ENCODE peak calls at places on chromosome 21, in ten cellular contexts. W, B, O, N, Q, D, L, F, U and E are unnamed samples.

GRCh38 chr21:43848771-43849170 is 16.3 kb upstream of the AGPAT3 start:
- DNase-seq in N (no peak), O (no peak), W (no peak), D (no peak), F (no peak), U (no peak), Q (no peak), B (no peak), L (no peak), E (no peak)

GRCh38 chr21:42537106-42537742 is 23.6 kb downstream of the SLC37A1 start:
- DNase-seq in Q (no peak), O (no peak), L (no peak), F (no peak), U (no peak), W (no peak), N (no peak), B (no peak), D (no peak), E (no peak)

GRCh38 chr21:45320261-45320990 is 32.7 kb upstream of the POFUT2 start:
- DNase-seq in N (no peak), O (no peak), U (no peak), F (no peak), D (peak; percentile 32), W (peak; percentile 61), Q (peak; percentile 43), B (no peak), L (no peak), E (no peak)

GRCh38 chr21:20783611-20784010 is 214.6 kb upstream of the NCAM2 start:
- DNase-seq in F (no peak), U (no peak), O (no peak), D (no peak), B (no peak), Q (no peak), L (no peak), W (no peak), N (no peak), E (no peak)

GRCh38 chr21:44706026-44706705 is 5.2 kb downstream of the TSPEAR start:
- DNase-seq in F (no peak), U (peak; percentile 66), W (no peak), Q (peak; percentile 56), L (no peak), O (no peak), D (no peak), N (no peak), B (no peak), E (peak; percentile 74)

GRCh38 chr21:36718951-36719501 is 20.1 kb downstream of the SIM2 start:
- DNase-seq in N (no peak), F (no peak), U (no peak), D (no peak), W (no peak), L (no peak), Q (no peak), O (no peak), B (peak; percentile 36), E (no peak)

GRCh38 chr21:34801519-34802132 is 132.8 kb downstream of the CLIC6 start:
- DNase-seq in U (no peak), N (peak; percentile 30), F (peak; percentile 32), Q (no peak), L (no peak), W (no peak), B (no peak), D (no peak), O (peak; percentile 33), E (no peak)

GRCh38 chr21:43574741-43575465 is 84.4 kb downstream of the HSF2BP start:
- DNase-seq in Q (no peak), L (no peak), B (no peak), W (no peak), F (no peak), U (no peak), D (no peak), N (no peak), O (no peak), E (no peak)

GRCh38 chr21:41683815-41684214 is 83.0 kb downstream of the RIPK4 start:
- DNase-seq in U (no peak), D (no peak), Q (no peak), W (peak; percentile 63), F (no peak), B (no peak), L (no peak), O (no peak), N (no peak), E (no peak)

GRCh38 chr21:33478858-33479678 is 706 bp downstream of the TMEM50B start:
- DNase-seq in O (no peak), Q (peak; percentile 67), N (peak; percentile 53), W (peak; percentile 65), B (peak; percentile 33), D (peak; percentile 54), U (peak; percentile 69), L (no peak), F (peak; percentile 36), E (peak; percentile 87)

GRCh38 chr21:27813750-27814149 is 846.9 kb upstream of the ADAMTS5 start:
- DNase-seq in W (no peak), F (no peak), O (no peak), B (peak; percentile 8), Q (no peak), U (no peak), N (no peak), L (no peak), D (no peak), E (no peak)